ENCODE peak calls at places on chromosomes 3 and 15, in ten cellular contexts. One of them, this sample, is unnamed.

GRCh38 chr3:14513566-14514322 is 26.4 kb downstream of the GRIP2 start:
- DNase-seq in fibroblast of gingiva: no peak
- DNase-seq in activated CD4-positive, alpha-beta T cell treated with anti-CD3 and anti-CD28 coated beads, Interleukin-2, amount 10 ng/mL, durations not matched to agents 7 days and 5 days: no peak
- DNase-seq in astrocyte of the spinal cord: no peak
- DNase-seq in T-helper 2 cell: no peak
- DNase-seq in activated CD4-positive, alpha-beta memory T cell treated with anti-CD3 and anti-CD28 coated beads for 36 hours: peak
- DNase-seq in MCF 10A: no peak
- DNase-seq in AG08395: no peak
- DNase-seq in midbrain: no peak
- DNase-seq in osteocyte: no peak
- DNase-seq in this sample: no peak

GRCh38 chr15:84812842-84813241 is 4.3 kb upstream of the ALPK3 start:
- DNase-seq in fibroblast of gingiva: no peak
- DNase-seq in activated CD4-positive, alpha-beta T cell treated with anti-CD3 and anti-CD28 coated beads, Interleukin-2, amount 10 ng/mL, durations not matched to agents 7 days and 5 days: no peak
- DNase-seq in astrocyte of the spinal cord: no peak
- DNase-seq in T-helper 2 cell: no peak
- DNase-seq in activated CD4-positive, alpha-beta memory T cell treated with anti-CD3 and anti-CD28 coated beads for 36 hours: no peak
- DNase-seq in MCF 10A: no peak
- DNase-seq in AG08395: no peak
- DNase-seq in midbrain: no peak
- DNase-seq in osteocyte: no peak
- DNase-seq in this sample: no peak

GRCh38 chr3:37310666-37311050 is 136.3 kb upstream of the LRRFIP2 start:
- DNase-seq in fibroblast of gingiva: peak
- DNase-seq in activated CD4-positive, alpha-beta T cell treated with anti-CD3 and anti-CD28 coated beads, Interleukin-2, amount 10 ng/mL, durations not matched to agents 7 days and 5 days: no peak
- DNase-seq in astrocyte of the spinal cord: no peak
- DNase-seq in T-helper 2 cell: no peak
- DNase-seq in activated CD4-positive, alpha-beta memory T cell treated with anti-CD3 and anti-CD28 coated beads for 36 hours: no peak
- DNase-seq in MCF 10A: no peak
- DNase-seq in AG08395: peak
- DNase-seq in midbrain: no peak
- DNase-seq in osteocyte: no peak
- DNase-seq in this sample: no peak

GRCh38 chr15:88708256-88709054 is 69.6 kb downstream of the ISG20 start:
- DNase-seq in fibroblast of gingiva: peak
- DNase-seq in activated CD4-positive, alpha-beta T cell treated with anti-CD3 and anti-CD28 coated beads, Interleukin-2, amount 10 ng/mL, durations not matched to agents 7 days and 5 days: no peak
- DNase-seq in astrocyte of the spinal cord: no peak
- DNase-seq in T-helper 2 cell: no peak
- DNase-seq in activated CD4-positive, alpha-beta memory T cell treated with anti-CD3 and anti-CD28 coated beads for 36 hours: no peak
- DNase-seq in MCF 10A: no peak
- DNase-seq in AG08395: peak
- DNase-seq in midbrain: no peak
- DNase-seq in osteocyte: no peak
- DNase-seq in this sample: no peak

GRCh38 chr15:92904832-92905640 is 4.9 kb downstream of the CHD2 start:
- DNase-seq in fibroblast of gingiva: no peak
- DNase-seq in activated CD4-positive, alpha-beta T cell treated with anti-CD3 and anti-CD28 coated beads, Interleukin-2, amount 10 ng/mL, durations not matched to agents 7 days and 5 days: no peak
- DNase-seq in astrocyte of the spinal cord: no peak
- DNase-seq in T-helper 2 cell: no peak
- DNase-seq in activated CD4-positive, alpha-beta memory T cell treated with anti-CD3 and anti-CD28 coated beads for 36 hours: no peak
- DNase-seq in MCF 10A: peak
- DNase-seq in AG08395: no peak
- DNase-seq in midbrain: peak
- DNase-seq in osteocyte: no peak
- DNase-seq in this sample: no peak

GRCh38 chr3:72177075-72178050 is 392.4 kb upstream of the PROK2 start:
- DNase-seq in fibroblast of gingiva: peak
- DNase-seq in activated CD4-positive, alpha-beta T cell treated with anti-CD3 and anti-CD28 coated beads, Interleukin-2, amount 10 ng/mL, durations not matched to agents 7 days and 5 days: no peak
- DNase-seq in astrocyte of the spinal cord: peak
- DNase-seq in T-helper 2 cell: no peak
- DNase-seq in activated CD4-positive, alpha-beta memory T cell treated with anti-CD3 and anti-CD28 coated beads for 36 hours: peak
- DNase-seq in MCF 10A: peak
- DNase-seq in AG08395: peak
- DNase-seq in midbrain: peak
- DNase-seq in osteocyte: no peak
- DNase-seq in this sample: no peak

GRCh38 chr3:47159153-47159552 is 4.8 kb downstream of the SETD2 start:
- DNase-seq in fibroblast of gingiva: no peak
- DNase-seq in activated CD4-positive, alpha-beta T cell treated with anti-CD3 and anti-CD28 coated beads, Interleukin-2, amount 10 ng/mL, durations not matched to agents 7 days and 5 days: no peak
- DNase-seq in astrocyte of the spinal cord: no peak
- DNase-seq in T-helper 2 cell: no peak
- DNase-seq in activated CD4-positive, alpha-beta memory T cell treated with anti-CD3 and anti-CD28 coated beads for 36 hours: no peak
- DNase-seq in MCF 10A: no peak
- DNase-seq in AG08395: no peak
- DNase-seq in midbrain: no peak
- DNase-seq in osteocyte: no peak
- DNase-seq in this sample: no peak

GRCh38 chr3:190519886-190520285 is 6.0 kb downstream of the IL1RAP start:
- DNase-seq in fibroblast of gingiva: peak
- DNase-seq in activated CD4-positive, alpha-beta T cell treated with anti-CD3 and anti-CD28 coated beads, Interleukin-2, amount 10 ng/mL, durations not matched to agents 7 days and 5 days: no peak
- DNase-seq in astrocyte of the spinal cord: no peak
- DNase-seq in T-helper 2 cell: no peak
- DNase-seq in activated CD4-positive, alpha-beta memory T cell treated with anti-CD3 and anti-CD28 coated beads for 36 hours: no peak
- DNase-seq in MCF 10A: no peak
- DNase-seq in AG08395: no peak
- DNase-seq in midbrain: no peak
- DNase-seq in osteocyte: no peak
- DNase-seq in this sample: no peak

GRCh38 chr15:68806220-68807105 is 14.2 kb downstream of the ANP32A start:
- DNase-seq in fibroblast of gingiva: no peak
- DNase-seq in activated CD4-positive, alpha-beta T cell treated with anti-CD3 and anti-CD28 coated beads, Interleukin-2, amount 10 ng/mL, durations not matched to agents 7 days and 5 days: no peak
- DNase-seq in astrocyte of the spinal cord: no peak
- DNase-seq in T-helper 2 cell: no peak
- DNase-seq in activated CD4-positive, alpha-beta memory T cell treated with anti-CD3 and anti-CD28 coated beads for 36 hours: no peak
- DNase-seq in MCF 10A: no peak
- DNase-seq in AG08395: no peak
- DNase-seq in midbrain: peak
- DNase-seq in osteocyte: no peak
- DNase-seq in this sample: no peak

GRCh38 chr15:94305133-94305532 is 73.8 kb downstream of the MCTP2 start:
- DNase-seq in fibroblast of gingiva: no peak
- DNase-seq in activated CD4-positive, alpha-beta T cell treated with anti-CD3 and anti-CD28 coated beads, Interleukin-2, amount 10 ng/mL, durations not matched to agents 7 days and 5 days: peak
- DNase-seq in astrocyte of the spinal cord: no peak
- DNase-seq in T-helper 2 cell: no peak
- DNase-seq in activated CD4-positive, alpha-beta memory T cell treated with anti-CD3 and anti-CD28 coated beads for 36 hours: peak
- DNase-seq in MCF 10A: no peak
- DNase-seq in AG08395: no peak
- DNase-seq in midbrain: no peak
- DNase-seq in osteocyte: no peak
- DNase-seq in this sample: no peak

GRCh38 chr3:123272547-123272946 is 70.8 kb downstream of the SEC22A start:
- DNase-seq in fibroblast of gingiva: peak
- DNase-seq in activated CD4-positive, alpha-beta T cell treated with anti-CD3 and anti-CD28 coated beads, Interleukin-2, amount 10 ng/mL, durations not matched to agents 7 days and 5 days: no peak
- DNase-seq in astrocyte of the spinal cord: peak
- DNase-seq in T-helper 2 cell: no peak
- DNase-seq in activated CD4-positive, alpha-beta memory T cell treated with anti-CD3 and anti-CD28 coated beads for 36 hours: no peak
- DNase-seq in MCF 10A: no peak
- DNase-seq in AG08395: no peak
- DNase-seq in midbrain: no peak
- DNase-seq in osteocyte: no peak
- DNase-seq in this sample: no peak

GRCh38 chr3:169790687-169791429 is 17.7 kb downstream of the MYNN start:
- DNase-seq in fibroblast of gingiva: peak
- DNase-seq in activated CD4-positive, alpha-beta T cell treated with anti-CD3 and anti-CD28 coated beads, Interleukin-2, amount 10 ng/mL, durations not matched to agents 7 days and 5 days: no peak
- DNase-seq in astrocyte of the spinal cord: peak
- DNase-seq in T-helper 2 cell: no peak
- DNase-seq in activated CD4-positive, alpha-beta memory T cell treated with anti-CD3 and anti-CD28 coated beads for 36 hours: no peak
- DNase-seq in MCF 10A: no peak
- DNase-seq in AG08395: no peak
- DNase-seq in midbrain: no peak
- DNase-seq in osteocyte: no peak
- DNase-seq in this sample: no peak

GRCh38 chr3:85081191-85081895 is 122.6 kb downstream of the CADM2 start:
- DNase-seq in fibroblast of gingiva: peak
- DNase-seq in activated CD4-positive, alpha-beta T cell treated with anti-CD3 and anti-CD28 coated beads, Interleukin-2, amount 10 ng/mL, durations not matched to agents 7 days and 5 days: no peak
- DNase-seq in astrocyte of the spinal cord: no peak
- DNase-seq in T-helper 2 cell: no peak
- DNase-seq in activated CD4-positive, alpha-beta memory T cell treated with anti-CD3 and anti-CD28 coated beads for 36 hours: no peak
- DNase-seq in MCF 10A: peak
- DNase-seq in AG08395: no peak
- DNase-seq in midbrain: peak
- DNase-seq in osteocyte: no peak
- DNase-seq in this sample: no peak

GRCh38 chr3:18098960-18099587 is 326.1 kb downstream of the SATB1 start:
- DNase-seq in fibroblast of gingiva: peak
- DNase-seq in activated CD4-positive, alpha-beta T cell treated with anti-CD3 and anti-CD28 coated beads, Interleukin-2, amount 10 ng/mL, durations not matched to agents 7 days and 5 days: no peak
- DNase-seq in astrocyte of the spinal cord: peak
- DNase-seq in T-helper 2 cell: no peak
- DNase-seq in activated CD4-positive, alpha-beta memory T cell treated with anti-CD3 and anti-CD28 coated beads for 36 hours: peak
- DNase-seq in MCF 10A: peak
- DNase-seq in AG08395: peak
- DNase-seq in midbrain: no peak
- DNase-seq in osteocyte: no peak
- DNase-seq in this sample: no peak

GRCh38 chr3:24154003-24154695 is 209.1 kb downstream of the NR1D2 start:
- DNase-seq in fibroblast of gingiva: peak
- DNase-seq in activated CD4-positive, alpha-beta T cell treated with anti-CD3 and anti-CD28 coated beads, Interleukin-2, amount 10 ng/mL, durations not matched to agents 7 days and 5 days: no peak
- DNase-seq in astrocyte of the spinal cord: no peak
- DNase-seq in T-helper 2 cell: no peak
- DNase-seq in activated CD4-positive, alpha-beta memory T cell treated with anti-CD3 and anti-CD28 coated beads for 36 hours: no peak
- DNase-seq in MCF 10A: peak
- DNase-seq in AG08395: no peak
- DNase-seq in midbrain: no peak
- DNase-seq in osteocyte: no peak
- DNase-seq in this sample: no peak

GRCh38 chr3:27467545-27467944 is 16.6 kb downstream of the SLC4A7 start:
- DNase-seq in fibroblast of gingiva: peak
- DNase-seq in activated CD4-positive, alpha-beta T cell treated with anti-CD3 and anti-CD28 coated beads, Interleukin-2, amount 10 ng/mL, durations not matched to agents 7 days and 5 days: peak
- DNase-seq in astrocyte of the spinal cord: peak
- DNase-seq in T-helper 2 cell: no peak
- DNase-seq in activated CD4-positive, alpha-beta memory T cell treated with anti-CD3 and anti-CD28 coated beads for 36 hours: no peak
- DNase-seq in MCF 10A: peak
- DNase-seq in AG08395: peak
- DNase-seq in midbrain: peak
- DNase-seq in osteocyte: no peak
- DNase-seq in this sample: no peak

GRCh38 chr15:61480863-61481262 is 251.8 kb upstream of the RORA start:
- DNase-seq in fibroblast of gingiva: no peak
- DNase-seq in activated CD4-positive, alpha-beta T cell treated with anti-CD3 and anti-CD28 coated beads, Interleukin-2, amount 10 ng/mL, durations not matched to agents 7 days and 5 days: no peak
- DNase-seq in astrocyte of the spinal cord: no peak
- DNase-seq in T-helper 2 cell: no peak
- DNase-seq in activated CD4-positive, alpha-beta memory T cell treated with anti-CD3 and anti-CD28 coated beads for 36 hours: no peak
- DNase-seq in MCF 10A: no peak
- DNase-seq in AG08395: no peak
- DNase-seq in midbrain: no peak
- DNase-seq in osteocyte: no peak
- DNase-seq in this sample: no peak

GRCh38 chr3:71063768-71064287 is 519.7 kb downstream of the FOXP1 start:
- DNase-seq in fibroblast of gingiva: peak
- DNase-seq in activated CD4-positive, alpha-beta T cell treated with anti-CD3 and anti-CD28 coated beads, Interleukin-2, amount 10 ng/mL, durations not matched to agents 7 days and 5 days: peak
- DNase-seq in astrocyte of the spinal cord: no peak
- DNase-seq in T-helper 2 cell: peak
- DNase-seq in activated CD4-positive, alpha-beta memory T cell treated with anti-CD3 and anti-CD28 coated beads for 36 hours: peak
- DNase-seq in MCF 10A: peak
- DNase-seq in AG08395: peak
- DNase-seq in midbrain: peak
- DNase-seq in osteocyte: no peak
- DNase-seq in this sample: no peak

GRCh38 chr15:62450061-62450460 is 285.0 kb upstream of the C2CD4B start:
- DNase-seq in fibroblast of gingiva: no peak
- DNase-seq in activated CD4-positive, alpha-beta T cell treated with anti-CD3 and anti-CD28 coated beads, Interleukin-2, amount 10 ng/mL, durations not matched to agents 7 days and 5 days: no peak
- DNase-seq in astrocyte of the spinal cord: no peak
- DNase-seq in T-helper 2 cell: no peak
- DNase-seq in activated CD4-positive, alpha-beta memory T cell treated with anti-CD3 and anti-CD28 coated beads for 36 hours: no peak
- DNase-seq in MCF 10A: no peak
- DNase-seq in AG08395: no peak
- DNase-seq in midbrain: no peak
- DNase-seq in osteocyte: no peak
- DNase-seq in this sample: no peak

GRCh38 chr3:120160050-120160449 is 65.8 kb upstream of the GSK3B start:
- DNase-seq in fibroblast of gingiva: peak
- DNase-seq in activated CD4-positive, alpha-beta T cell treated with anti-CD3 and anti-CD28 coated beads, Interleukin-2, amount 10 ng/mL, durations not matched to agents 7 days and 5 days: no peak
- DNase-seq in astrocyte of the spinal cord: peak
- DNase-seq in T-helper 2 cell: no peak
- DNase-seq in activated CD4-positive, alpha-beta memory T cell treated with anti-CD3 and anti-CD28 coated beads for 36 hours: no peak
- DNase-seq in MCF 10A: peak
- DNase-seq in AG08395: peak
- DNase-seq in midbrain: no peak
- DNase-seq in osteocyte: peak
- DNase-seq in this sample: peak

GRCh38 chr3:139944256-139944910 is 9.4 kb downstream of the CLSTN2 start:
- DNase-seq in fibroblast of gingiva: no peak
- DNase-seq in activated CD4-positive, alpha-beta T cell treated with anti-CD3 and anti-CD28 coated beads, Interleukin-2, amount 10 ng/mL, durations not matched to agents 7 days and 5 days: no peak
- DNase-seq in astrocyte of the spinal cord: no peak
- DNase-seq in T-helper 2 cell: no peak
- DNase-seq in activated CD4-positive, alpha-beta memory T cell treated with anti-CD3 and anti-CD28 coated beads for 36 hours: no peak
- DNase-seq in MCF 10A: no peak
- DNase-seq in AG08395: no peak
- DNase-seq in midbrain: no peak
- DNase-seq in osteocyte: peak
- DNase-seq in this sample: no peak

GRCh38 chr15:45136378-45136764 is 6.6 kb downstream of the DUOX1 start:
- DNase-seq in fibroblast of gingiva: no peak
- DNase-seq in activated CD4-positive, alpha-beta T cell treated with anti-CD3 and anti-CD28 coated beads, Interleukin-2, amount 10 ng/mL, durations not matched to agents 7 days and 5 days: no peak
- DNase-seq in astrocyte of the spinal cord: no peak
- DNase-seq in T-helper 2 cell: no peak
- DNase-seq in activated CD4-positive, alpha-beta memory T cell treated with anti-CD3 and anti-CD28 coated beads for 36 hours: no peak
- DNase-seq in MCF 10A: no peak
- DNase-seq in AG08395: no peak
- DNase-seq in midbrain: no peak
- DNase-seq in osteocyte: no peak
- DNase-seq in this sample: no peak

GRCh38 chr15:71526061-71526460 is 284.3 kb upstream of the NR2E3 start:
- DNase-seq in fibroblast of gingiva: peak
- DNase-seq in activated CD4-positive, alpha-beta T cell treated with anti-CD3 and anti-CD28 coated beads, Interleukin-2, amount 10 ng/mL, durations not matched to agents 7 days and 5 days: no peak
- DNase-seq in astrocyte of the spinal cord: peak
- DNase-seq in T-helper 2 cell: no peak
- DNase-seq in activated CD4-positive, alpha-beta memory T cell treated with anti-CD3 and anti-CD28 coated beads for 36 hours: no peak
- DNase-seq in MCF 10A: no peak
- DNase-seq in AG08395: peak
- DNase-seq in midbrain: no peak
- DNase-seq in osteocyte: no peak
- DNase-seq in this sample: no peak

GRCh38 chr15:89108865-89109660 is 20.8 kb downstream of the ABHD2 start:
- DNase-seq in fibroblast of gingiva: no peak
- DNase-seq in activated CD4-positive, alpha-beta T cell treated with anti-CD3 and anti-CD28 coated beads, Interleukin-2, amount 10 ng/mL, durations not matched to agents 7 days and 5 days: no peak
- DNase-seq in astrocyte of the spinal cord: no peak
- DNase-seq in T-helper 2 cell: no peak
- DNase-seq in activated CD4-positive, alpha-beta memory T cell treated with anti-CD3 and anti-CD28 coated beads for 36 hours: no peak
- DNase-seq in MCF 10A: no peak
- DNase-seq in AG08395: no peak
- DNase-seq in midbrain: no peak
- DNase-seq in osteocyte: no peak
- DNase-seq in this sample: no peak

GRCh38 chr15:51837784-51838183 is 8.3 kb downstream of the TMOD3 start:
- DNase-seq in fibroblast of gingiva: no peak
- DNase-seq in activated CD4-positive, alpha-beta T cell treated with anti-CD3 and anti-CD28 coated beads, Interleukin-2, amount 10 ng/mL, durations not matched to agents 7 days and 5 days: peak
- DNase-seq in astrocyte of the spinal cord: peak
- DNase-seq in T-helper 2 cell: no peak
- DNase-seq in activated CD4-positive, alpha-beta memory T cell treated with anti-CD3 and anti-CD28 coated beads for 36 hours: peak
- DNase-seq in MCF 10A: no peak
- DNase-seq in AG08395: no peak
- DNase-seq in midbrain: no peak
- DNase-seq in osteocyte: no peak
- DNase-seq in this sample: no peak

GRCh38 chr3:114550155-114550554 is 256.3 kb downstream of the TIGIT start:
- DNase-seq in fibroblast of gingiva: peak
- DNase-seq in activated CD4-positive, alpha-beta T cell treated with anti-CD3 and anti-CD28 coated beads, Interleukin-2, amount 10 ng/mL, durations not matched to agents 7 days and 5 days: no peak
- DNase-seq in astrocyte of the spinal cord: no peak
- DNase-seq in T-helper 2 cell: no peak
- DNase-seq in activated CD4-positive, alpha-beta memory T cell treated with anti-CD3 and anti-CD28 coated beads for 36 hours: no peak
- DNase-seq in MCF 10A: no peak
- DNase-seq in AG08395: no peak
- DNase-seq in midbrain: no peak
- DNase-seq in osteocyte: no peak
- DNase-seq in this sample: no peak

GRCh38 chr3:147813256-147813655 is 404.1 kb downstream of the ZIC1 start:
- DNase-seq in fibroblast of gingiva: no peak
- DNase-seq in activated CD4-positive, alpha-beta T cell treated with anti-CD3 and anti-CD28 coated beads, Interleukin-2, amount 10 ng/mL, durations not matched to agents 7 days and 5 days: no peak
- DNase-seq in astrocyte of the spinal cord: no peak
- DNase-seq in T-helper 2 cell: no peak
- DNase-seq in activated CD4-positive, alpha-beta memory T cell treated with anti-CD3 and anti-CD28 coated beads for 36 hours: no peak
- DNase-seq in MCF 10A: no peak
- DNase-seq in AG08395: no peak
- DNase-seq in midbrain: no peak
- DNase-seq in osteocyte: no peak
- DNase-seq in this sample: no peak

GRCh38 chr3:188489639-188490405 is 335.9 kb downstream of the LPP start:
- DNase-seq in fibroblast of gingiva: peak
- DNase-seq in activated CD4-positive, alpha-beta T cell treated with anti-CD3 and anti-CD28 coated beads, Interleukin-2, amount 10 ng/mL, durations not matched to agents 7 days and 5 days: no peak
- DNase-seq in astrocyte of the spinal cord: peak
- DNase-seq in T-helper 2 cell: no peak
- DNase-seq in activated CD4-positive, alpha-beta memory T cell treated with anti-CD3 and anti-CD28 coated beads for 36 hours: no peak
- DNase-seq in MCF 10A: peak
- DNase-seq in AG08395: peak
- DNase-seq in midbrain: no peak
- DNase-seq in osteocyte: no peak
- DNase-seq in this sample: no peak

This sample was measured in NCI-H1930.